ENCODE peak calls at places on chromosomes 5 and 9, in four cellular contexts. One of them, this sample, is unnamed. For H3K9me3, the result is how much of the 10 kb centered on the place peaks cover.

GRCh38 chr5:140141241-140141640 is 15.5 kb downstream of the IGIP start:
- ATAC-seq in upper lobe of left lung: peak
- ATAC-seq in A549: no peak
- ATAC-seq in HepG2: no peak
- ATAC-seq in this sample: peak

GRCh38 chr9:123368023-123368422 is 12.0 kb downstream of the CRB2 start:
- ATAC-seq in upper lobe of left lung: no peak
- ATAC-seq in A549: no peak
- ATAC-seq in HepG2: no peak
- ATAC-seq in this sample: no peak

GRCh38 chr9:28234899-28235277 is 661.6 kb upstream of the C9orf72 start:
- ATAC-seq in upper lobe of left lung: no peak
- ATAC-seq in A549: no peak
- ATAC-seq in HepG2: no peak
- ATAC-seq in this sample: no peak

GRCh38 chr5:126513703-126514102 is 81.3 kb downstream of the ALDH7A1 start:
- ATAC-seq in upper lobe of left lung: peak
- ATAC-seq in A549: no peak
- ATAC-seq in HepG2: no peak
- ATAC-seq in this sample: no peak

GRCh38 chr5:41334758-41335157 is 121.4 kb upstream of the C6 start:
- ATAC-seq in upper lobe of left lung: no peak
- ATAC-seq in A549: peak
- ATAC-seq in HepG2: no peak
- ATAC-seq in this sample: no peak

GRCh38 chr5:109006129-109006528 is 258.4 kb downstream of the FER start:
- ATAC-seq in upper lobe of left lung: no peak
- ATAC-seq in A549: no peak
- ATAC-seq in HepG2: no peak
- ATAC-seq in this sample: no peak

GRCh38 chr5:169880012-169880673 is 100.2 kb downstream of the INSYN2B start:
- ATAC-seq in upper lobe of left lung: no peak
- ATAC-seq in A549: no peak
- ATAC-seq in HepG2: no peak
- ATAC-seq in this sample: no peak

GRCh38 chr9:41229408-41230401 is 40.6 kb upstream of the ZNG1F start:
- ATAC-seq in upper lobe of left lung: peak
- ATAC-seq in A549: peak
- ATAC-seq in HepG2: peak
- ATAC-seq in this sample: peak

GRCh38 chr9:95463145-95464060 is 53.4 kb downstream of the PTCH1 start:
- ATAC-seq in upper lobe of left lung: no peak
- ATAC-seq in A549: no peak
- ATAC-seq in HepG2: no peak
- ATAC-seq in this sample: no peak

GRCh38 chr5:109965634-109966033 is 275.9 kb downstream of the MAN2A1 start:
- ATAC-seq in upper lobe of left lung: no peak
- ATAC-seq in A549: no peak
- ATAC-seq in HepG2: no peak
- ATAC-seq in this sample: no peak

GRCh38 chr9:133360400-133361393 is 4.3 kb downstream of the SURF2 start:
- ATAC-seq in upper lobe of left lung: no peak
- ATAC-seq in A549: no peak
- ATAC-seq in HepG2: peak
- ATAC-seq in this sample: no peak

GRCh38 chr5:136051486-136052220 is 22.9 kb downstream of the TGFBI start:
- ATAC-seq in upper lobe of left lung: no peak
- ATAC-seq in A549: no peak
- ATAC-seq in HepG2: no peak
- ATAC-seq in this sample: no peak

DNA sequence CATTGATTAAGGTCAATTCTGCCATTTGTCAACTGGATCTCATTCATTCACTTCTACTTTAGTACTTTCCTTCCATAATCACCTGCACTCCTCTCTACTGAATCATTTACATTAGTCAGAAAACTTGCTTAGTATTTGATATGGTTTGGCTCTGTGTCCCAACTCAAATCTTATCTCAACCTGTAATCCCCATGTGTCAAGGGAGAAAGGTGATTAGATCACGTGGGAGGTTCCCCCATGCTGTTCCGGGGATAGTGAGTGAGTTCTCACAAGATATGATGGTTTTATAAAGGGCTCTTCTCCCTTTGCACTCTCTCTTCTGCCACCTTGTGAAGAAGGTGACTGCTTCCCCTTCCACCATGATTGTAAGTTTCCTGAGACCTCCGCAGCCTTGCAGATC is 23.7 kb upstream of the UGCG start:
- ATAC-seq in upper lobe of left lung: no peak
- ATAC-seq in A549: no peak
- ATAC-seq in HepG2: no peak
- ATAC-seq in this sample: no peak
- H3K9me3 ChIP-seq in upper lobe of left lung: under half
- H3K9me3 ChIP-seq in A549: under half
- H3K9me3 ChIP-seq in HepG2: under half
- H3K9me3 ChIP-seq in this sample: under half

GRCh38 chr5:102865510-102866314 is 110.6 kb downstream of the PAM start:
- ATAC-seq in upper lobe of left lung: peak
- ATAC-seq in A549: peak
- ATAC-seq in HepG2: peak
- ATAC-seq in this sample: peak
- TF ChIP-seq POLR2A in upper lobe of left lung: no peak
- TF ChIP-seq POLR2A in A549: no peak
- TF ChIP-seq POLR2A in HepG2: no peak
- TF ChIP-seq POLR2A in this sample: peak

GRCh38 chr9:25994605-25995004 is 316.4 kb upstream of the TUSC1 start:
- ATAC-seq in upper lobe of left lung: no peak
- ATAC-seq in A549: no peak
- ATAC-seq in HepG2: no peak
- ATAC-seq in this sample: no peak

GRCh38 chr9:25990376-25990775 is 312.1 kb upstream of the TUSC1 start:
- ATAC-seq in upper lobe of left lung: no peak
- ATAC-seq in A549: no peak
- ATAC-seq in HepG2: no peak
- ATAC-seq in this sample: no peak
- TF ChIP-seq EP300 in upper lobe of left lung: no peak
- TF ChIP-seq EP300 in A549: no peak
- TF ChIP-seq EP300 in HepG2: no peak
- TF ChIP-seq EP300 in this sample: no peak

GRCh38 chr5:179400020-179400419 is 54.8 kb upstream of the ADAMTS2 start:
- ATAC-seq in upper lobe of left lung: no peak
- ATAC-seq in A549: no peak
- ATAC-seq in HepG2: no peak
- ATAC-seq in this sample: no peak
- H3K9me3 ChIP-seq in upper lobe of left lung: under half
- H3K9me3 ChIP-seq in A549: under half
- H3K9me3 ChIP-seq in HepG2: under half
- H3K9me3 ChIP-seq in this sample: under half

DNA sequence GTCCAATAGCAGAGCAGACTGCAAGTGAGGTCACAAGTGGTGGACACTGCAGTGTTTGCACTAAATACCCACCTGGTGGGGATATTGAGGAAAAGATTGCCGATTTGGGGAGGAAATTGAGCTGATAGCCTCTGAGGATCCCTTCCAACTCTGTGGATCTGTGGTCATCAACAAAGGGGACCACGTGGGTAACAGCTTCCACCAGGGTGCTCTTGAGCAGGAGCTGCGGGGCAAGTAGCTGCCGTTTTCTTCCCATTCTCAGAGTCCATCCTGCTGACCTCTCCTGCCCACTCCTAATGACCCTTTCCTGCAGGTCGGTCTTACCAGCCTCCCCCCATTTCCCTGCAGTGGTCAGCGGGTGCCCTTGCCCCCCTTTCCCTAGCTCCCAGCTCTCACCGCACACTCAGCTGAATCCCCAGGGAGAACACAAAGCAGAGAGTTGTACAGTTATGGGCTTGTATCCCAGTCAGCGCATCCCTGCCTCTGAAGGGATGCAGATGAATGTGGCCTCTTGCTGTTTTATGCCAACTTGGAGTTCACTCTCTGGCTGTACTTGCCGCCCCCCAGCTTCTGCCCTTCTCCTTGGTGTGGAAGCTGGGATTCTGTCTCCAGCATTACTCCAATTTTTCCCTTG is 18.0 kb downstream of the DAPK1 start:
- ATAC-seq in upper lobe of left lung: peak
- ATAC-seq in A549: peak
- ATAC-seq in HepG2: no peak
- ATAC-seq in this sample: no peak
- TF ChIP-seq POLR2A in upper lobe of left lung: no peak
- TF ChIP-seq POLR2A in A549: no peak
- TF ChIP-seq POLR2A in HepG2: no peak
- TF ChIP-seq POLR2A in this sample: no peak

GRCh38 chr9:127450831-127451680 is at the start of the genes LRSAM1 and RPL12:
- ATAC-seq in upper lobe of left lung: peak
- ATAC-seq in A549: peak
- ATAC-seq in HepG2: peak
- ATAC-seq in this sample: peak
- TF ChIP-seq EP300 in upper lobe of left lung: no peak
- TF ChIP-seq EP300 in A549: no peak
- TF ChIP-seq EP300 in HepG2: peak
- TF ChIP-seq EP300 in this sample: no peak

DNA sequence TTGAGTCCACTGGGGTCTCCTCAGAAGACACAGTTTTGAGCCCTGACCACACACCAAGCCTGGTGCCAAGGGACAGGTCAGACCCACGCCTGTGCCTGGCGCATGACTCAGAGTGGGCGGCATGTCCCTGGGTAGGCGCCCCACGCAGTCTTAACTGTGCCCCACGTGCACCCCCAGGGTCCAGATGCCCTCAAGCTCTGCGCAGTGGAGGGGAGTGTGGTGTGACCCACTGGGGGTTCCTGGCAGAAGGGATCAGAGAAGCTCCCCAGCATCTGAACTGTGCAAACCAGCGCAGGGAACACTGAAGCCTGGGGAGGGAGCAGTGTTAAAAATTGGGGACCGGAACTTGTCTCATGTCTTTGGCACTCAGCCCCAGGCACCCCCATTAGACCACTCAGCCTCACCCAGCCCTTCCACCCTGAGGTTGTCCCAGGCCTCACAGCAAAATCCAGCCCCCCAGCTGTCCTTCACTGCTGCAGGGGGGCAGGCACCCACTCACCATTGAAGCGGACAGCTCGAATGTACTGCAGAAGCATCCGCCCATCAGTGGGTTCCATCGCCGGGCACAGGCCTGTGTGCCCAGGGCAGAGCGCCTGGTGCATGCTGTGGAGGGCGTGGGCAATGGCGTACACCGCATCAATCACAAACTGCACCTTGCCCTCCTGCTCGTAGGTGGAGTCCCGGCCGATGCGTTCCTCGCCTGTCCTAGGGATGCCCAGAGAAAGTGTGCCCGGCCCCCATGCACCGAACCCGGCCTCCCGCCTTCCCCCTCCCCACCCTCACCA is 6.5 kb downstream of the GRM6 start:
- ATAC-seq in upper lobe of left lung: no peak
- ATAC-seq in A549: no peak
- ATAC-seq in HepG2: no peak
- ATAC-seq in this sample: no peak
- H3K9me3 ChIP-seq in upper lobe of left lung: half or more
- H3K9me3 ChIP-seq in A549: under half
- H3K9me3 ChIP-seq in HepG2: under half
- H3K9me3 ChIP-seq in this sample: half or more

This sample was measured in gastroesophageal sphincter.